ENCODE peak calls at places on chromosomes 3 and 15, in nine cellular contexts. J, B, W, N, Q, M, U, C and Z are unnamed samples.

GRCh38 chr15:41790756-41791546 is 16.7 kb downstream of the MAPKBP1 start:
- DNase-seq in N (no peak), C (no peak), Q (no peak), W (peak), U (peak), J (no peak), B (peak), M (no peak), Z (peak)

GRCh38 chr3:128555098-128555825 is 62.3 kb upstream of the GATA2 start:
- DNase-seq in J (peak), C (peak), B (no peak), U (no peak), M (peak), N (peak), Q (peak), W (no peak), Z (no peak)

GRCh38 chr3:16048435-16049318 is 125.8 kb upstream of the GALNT15 start:
- DNase-seq in U (peak), J (no peak), C (no peak), B (peak), W (peak), M (no peak), N (peak), Q (no peak), Z (peak)

GRCh38 chr3:23341147-23341838 is 138.2 kb downstream of the UBE2E2 start:
- DNase-seq in B (no peak), J (no peak), C (no peak), N (no peak), Q (no peak), U (no peak), W (no peak), M (no peak), Z (no peak)

GRCh38 chr3:153357436-153357835 is 195.4 kb downstream of the RAP2B start:
- DNase-seq in C (no peak), N (no peak), B (peak), W (no peak), U (no peak), Q (no peak), J (no peak), M (no peak), Z (no peak)

GRCh38 chr15:92454525-92455105 is 60.9 kb downstream of the ST8SIA2 start:
- DNase-seq in W (no peak), B (no peak), Q (no peak), C (no peak), J (no peak), M (no peak), N (no peak), U (no peak), Z (no peak)

GRCh38 chr15:100707229-100707628 is 104.8 kb downstream of the ASB7 start:
- DNase-seq in B (no peak), W (no peak), M (no peak), U (no peak), N (no peak), Q (no peak), J (no peak), C (no peak), Z (no peak)

GRCh38 chr3:39144748-39145380 is 8.5 kb downstream of the CSRNP1 start:
- DNase-seq in W (no peak), Q (no peak), U (no peak), M (no peak), B (no peak), N (no peak), J (no peak), C (no peak), Z (no peak)

GRCh38 chr15:68802373-68802772 is 18.3 kb downstream of the ANP32A start:
- DNase-seq in B (no peak), C (no peak), W (no peak), U (no peak), M (no peak), Q (no peak), N (no peak), J (no peak), Z (no peak)

GRCh38 chr3:37609711-37610110 is 252.0 kb upstream of the CTDSPL start:
- DNase-seq in C (no peak), Q (no peak), U (no peak), N (no peak), B (no peak), J (no peak), W (no peak), M (no peak), Z (no peak)

GRCh38 chr3:40623567-40623966 is 98.8 kb downstream of the ZNF621 start:
- DNase-seq in M (no peak), J (no peak), Q (no peak), N (no peak), U (peak), B (peak), C (no peak), W (no peak), Z (no peak)

GRCh38 chr3:174951023-174951422 is 91.9 kb downstream of the NAALADL2 start:
- DNase-seq in M (no peak), C (no peak), U (peak), Q (no peak), W (peak), J (no peak), N (no peak), B (peak), Z (peak)

GRCh38 chr15:63638828-63639227 is 41.6 kb downstream of the FBXL22 start:
- DNase-seq in W (no peak), C (no peak), N (no peak), J (no peak), B (no peak), U (no peak), Q (no peak), M (no peak), Z (no peak)

GRCh38 chr3:12746419-12746818 is 12.6 kb downstream of the TMEM40 start:
- DNase-seq in C (no peak), Q (no peak), W (no peak), M (no peak), J (no peak), B (no peak), U (no peak), N (no peak), Z (no peak)

GRCh38 chr15:101162701-101163483 is 89.0 kb downstream of the CHSY1 start:
- DNase-seq in M (peak), W (peak), N (no peak), B (no peak), U (no peak), J (no peak), Q (no peak), C (no peak), Z (no peak)

GRCh38 chr3:165768680-165769079 is 68.5 kb downstream of the BCHE start:
- DNase-seq in Q (no peak), J (no peak), W (no peak), N (no peak), C (no peak), M (no peak), B (peak), U (no peak), Z (no peak)

GRCh38 chr3:30940740-30941139 is 46.3 kb upstream of the GADL1 start:
- DNase-seq in M (no peak), J (no peak), N (no peak), Q (no peak), W (no peak), B (no peak), U (no peak), C (no peak), Z (no peak)

GRCh38 chr3:41290736-41291135 is 91.4 kb downstream of the CTNNB1 start:
- DNase-seq in U (no peak), Q (no peak), B (no peak), C (no peak), W (no peak), M (no peak), N (no peak), J (no peak), Z (no peak)

GRCh38 chr3:168157301-168157700 is 61.6 kb upstream of the GOLIM4 start:
- DNase-seq in M (no peak), B (no peak), U (no peak), J (no peak), C (no peak), Q (no peak), W (no peak), N (no peak), Z (no peak)

GRCh38 chr3:27589795-27590194 is 105.6 kb upstream of the SLC4A7 start:
- DNase-seq in U (peak), N (no peak), C (no peak), Q (no peak), J (no peak), W (no peak), M (no peak), B (peak), Z (no peak)

DNA sequence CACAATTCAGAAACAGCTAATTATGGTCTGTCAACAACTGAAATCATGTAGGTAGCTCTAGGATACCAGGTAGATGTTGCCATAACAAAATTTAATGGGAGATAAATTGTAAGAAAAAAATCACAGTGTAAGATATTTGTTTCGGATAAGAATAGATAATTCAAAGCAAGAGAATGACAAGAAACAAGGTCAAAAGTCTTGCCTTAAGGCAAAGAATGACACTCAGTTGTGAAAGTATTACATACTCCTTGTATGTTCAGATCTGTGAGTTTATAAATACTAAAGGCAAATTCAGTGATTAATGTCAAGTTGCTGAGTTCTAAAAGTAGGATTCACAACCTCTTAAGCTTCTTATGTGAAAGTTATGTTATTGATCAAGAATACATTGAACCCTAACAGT is 772.2 kb upstream of the SGO1 start:
- DNase-seq in W (no peak), C (no peak), Q (no peak), U (no peak), J (no peak), B (no peak), N (no peak), M (no peak), Z (no peak)
- H3K4me3 ChIP-seq in W (no peak), C (no peak), Q (no peak), U (no peak), J (no peak), B (no peak), N (no peak), M (no peak), Z (no peak)

GRCh38 chr3:158631986-158632385 is 12.3 kb upstream of the GFM1 start:
- DNase-seq in M (no peak), U (no peak), J (no peak), N (no peak), B (no peak), Q (no peak), W (no peak), C (no peak), Z (no peak)
- H3K4me3 ChIP-seq in M (no peak), U (no peak), J (no peak), N (no peak), B (no peak), Q (no peak), W (no peak), C (no peak), Z (no peak)

GRCh38 chr3:188267790-188268333 is 113.9 kb downstream of the LPP start:
- DNase-seq in C (no peak), N (no peak), Q (no peak), B (no peak), M (no peak), W (no peak), U (no peak), J (no peak), Z (no peak)

GRCh38 chr3:188264231-188265213 is 110.6 kb downstream of the LPP start:
- DNase-seq in Q (no peak), U (peak), B (no peak), C (peak), M (no peak), J (peak), N (no peak), W (peak), Z (peak)

GRCh38 chr3:188269040-188269439 is 115.1 kb downstream of the LPP start:
- DNase-seq in M (no peak), U (no peak), N (no peak), W (no peak), Q (no peak), B (no peak), J (no peak), C (no peak), Z (no peak)

GRCh38 chr3:188268336-188268735 is 114.4 kb downstream of the LPP start:
- DNase-seq in N (no peak), Q (no peak), B (no peak), J (no peak), M (no peak), U (no peak), W (no peak), C (no peak), Z (no peak)

GRCh38 chr3:188266581-188267274 is 112.8 kb downstream of the LPP start:
- DNase-seq in B (peak), W (peak), C (no peak), U (peak), J (peak), Q (peak), N (no peak), M (peak), Z (peak)
- H3K4me3 ChIP-seq in B (peak), W (peak), C (no peak), U (peak), J (peak), Q (peak), N (no peak), M (peak), Z (peak)

DNA sequence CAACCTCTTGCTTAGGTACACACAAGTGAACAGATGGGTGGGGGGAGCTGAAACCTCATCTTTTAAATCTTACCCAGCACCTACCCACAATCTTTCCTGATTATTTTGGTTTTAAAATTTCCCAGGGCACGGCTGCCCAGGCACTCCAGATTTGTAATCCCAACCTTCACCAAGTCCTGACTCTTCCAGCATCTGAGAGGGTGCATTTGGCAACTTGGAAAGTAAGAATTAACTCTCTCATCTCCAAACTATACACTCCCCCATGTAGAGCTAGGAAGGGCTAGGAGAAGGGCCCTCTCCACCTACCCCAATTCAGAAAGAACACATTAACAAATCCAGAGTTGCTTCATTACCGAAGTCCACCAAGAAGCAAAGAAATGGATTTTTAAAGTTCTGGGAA is 41.7 kb upstream of the PRICKLE2 start:
- DNase-seq in Q (no peak), C (no peak), B (no peak), M (no peak), U (peak), J (no peak), W (no peak), N (peak), Z (peak)
- H3K4me3 ChIP-seq in Q (peak), C (peak), B (peak), M (peak), U (peak), J (peak), W (peak), N (no peak), Z (peak)

DNA sequence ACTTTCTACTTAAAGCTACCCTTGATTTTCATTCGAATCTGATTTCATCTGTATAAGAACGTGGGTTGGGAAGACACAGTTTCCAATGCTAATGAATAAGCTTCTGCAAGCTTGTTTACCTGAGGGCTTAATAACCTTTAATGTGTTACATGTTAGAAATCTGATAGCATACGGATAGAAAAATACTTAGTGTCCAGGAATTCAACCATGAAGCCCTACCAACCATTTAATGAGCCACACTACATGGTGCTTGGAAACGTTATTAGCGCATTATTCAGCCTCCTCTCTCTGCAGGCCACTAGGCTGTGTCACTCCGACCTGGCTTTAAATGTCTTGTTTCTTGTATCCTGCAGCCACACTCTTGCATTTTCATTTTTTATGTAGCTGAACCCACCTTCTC is 1.6 kb downstream of the FAM81A start:
- DNase-seq in M (no peak), J (no peak), Q (no peak), W (no peak), B (no peak), N (no peak), U (no peak), C (no peak), Z (no peak)
- H3K4me3 ChIP-seq in M (no peak), J (no peak), Q (peak), W (no peak), B (no peak), N (no peak), U (no peak), C (no peak), Z (no peak)

GRCh38 chr3:123493912-123494311 is 45.0 kb upstream of the ADCY5 start:
- DNase-seq in Q (no peak), M (no peak), U (no peak), B (no peak), W (no peak), J (no peak), C (no peak), N (no peak), Z (no peak)

GRCh38 chr3:123503200-123503599 is 54.3 kb upstream of the ADCY5 start:
- DNase-seq in C (no peak), U (no peak), M (no peak), J (no peak), Q (no peak), W (no peak), N (peak), B (no peak), Z (no peak)

GRCh38 chr3:123498761-123499160 is 49.9 kb upstream of the ADCY5 start:
- DNase-seq in B (no peak), Q (no peak), J (no peak), C (no peak), M (no peak), U (no peak), W (no peak), N (no peak), Z (no peak)

GRCh38 chr3:123499316-123499715 is 50.4 kb upstream of the ADCY5 start:
- DNase-seq in M (no peak), W (peak), N (no peak), U (peak), Q (no peak), B (peak), J (no peak), C (no peak), Z (peak)
- H3K4me3 ChIP-seq in M (no peak), W (no peak), N (no peak), U (no peak), Q (no peak), B (no peak), J (no peak), C (no peak), Z (no peak)

GRCh38 chr3:156685198-156685597 is 10.8 kb downstream of the TIPARP start:
- DNase-seq in M (no peak), N (no peak), W (no peak), J (no peak), U (peak), C (no peak), B (peak), Q (no peak), Z (peak)

GRCh38 chr3:156688849-156689452 is 14.6 kb downstream of the TIPARP start:
- DNase-seq in J (no peak), N (no peak), B (no peak), M (no peak), Q (no peak), W (no peak), U (no peak), C (no peak), Z (no peak)

GRCh38 chr3:156687023-156687422 is 12.6 kb downstream of the TIPARP start:
- DNase-seq in N (no peak), C (no peak), M (no peak), Q (no peak), B (no peak), W (no peak), J (no peak), U (peak), Z (no peak)

GRCh38 chr3:156682963-156683362 is 8.6 kb downstream of the TIPARP start:
- DNase-seq in W (no peak), U (no peak), J (no peak), C (no peak), B (no peak), Q (no peak), M (no peak), N (no peak), Z (no peak)

GRCh38 chr3:156685752-156686151 is 11.4 kb downstream of the TIPARP start:
- DNase-seq in C (no peak), W (no peak), J (no peak), M (no peak), U (no peak), N (no peak), Q (no peak), B (no peak), Z (peak)
- H3K4me3 ChIP-seq in C (no peak), W (no peak), J (no peak), M (no peak), U (peak), N (no peak), Q (no peak), B (no peak), Z (no peak)

GRCh38 chr15:77143606-77144005 is 72.7 kb upstream of the TSPAN3 start:
- DNase-seq in M (no peak), J (no peak), N (no peak), U (no peak), Q (no peak), W (no peak), B (peak), C (no peak), Z (peak)

GRCh38 chr15:77145370-77145769 is 74.5 kb upstream of the TSPAN3 start:
- DNase-seq in M (no peak), Q (no peak), W (no peak), N (no peak), C (no peak), B (no peak), U (no peak), J (no peak), Z (peak)

GRCh38 chr15:77144028-77144427 is 73.1 kb upstream of the TSPAN3 start:
- DNase-seq in Q (no peak), U (peak), J (no peak), W (peak), N (no peak), M (no peak), B (no peak), C (no peak), Z (peak)

GRCh38 chr15:77144492-77145070 is 73.7 kb upstream of the TSPAN3 start:
- DNase-seq in B (peak), U (peak), M (no peak), N (no peak), W (peak), J (no peak), C (no peak), Q (no peak), Z (peak)

GRCh38 chr15:77143191-77143590 is 72.3 kb upstream of the TSPAN3 start:
- DNase-seq in B (no peak), Q (no peak), J (no peak), C (no peak), M (no peak), W (no peak), N (no peak), U (no peak), Z (no peak)
- H3K4me3 ChIP-seq in B (no peak), Q (no peak), J (no peak), C (no peak), M (no peak), W (no peak), N (no peak), U (peak), Z (no peak)